ENCODE peak calls at places on chromosomes 2 and 18, in ten cellular contexts. O, R, H, C, S, E, A, X, F and N are unnamed samples.

GRCh38 chr2:111120253-111121027 is at the start of gene BCL2L11:
- DNase-seq in X (peak; percentile 96), C (peak; percentile 98), A (peak; percentile 91), H (peak; percentile 89), O (peak; percentile 90), F (peak; percentile 96), E (peak; percentile 92), R (peak; percentile 94), S (peak; percentile 94), N (no peak)

GRCh38 chr2:160205511-160205910 is 5.4 kb upstream of the ITGB6 start:
- DNase-seq in A (no peak), E (peak; percentile 97), R (peak; percentile 71), X (peak; percentile 81), C (no peak), O (no peak), S (no peak), H (peak; percentile 36), F (peak; percentile 85), N (no peak)

GRCh38 chr2:47664817-47665216 is 118.1 kb upstream of the MSH6 start:
- DNase-seq in F (no peak), S (no peak), C (no peak), R (no peak), E (no peak), X (peak; percentile 16), O (peak; percentile 24), H (no peak), A (peak; percentile 62), N (no peak)

GRCh38 chr2:201363857-201364560 is 6.9 kb upstream of the FLACC1 start:
- DNase-seq in O (peak; percentile 58), A (peak; percentile 80), F (no peak), S (no peak), R (no peak), C (no peak), X (no peak), E (peak; percentile 54), H (peak; percentile 64), N (no peak)

GRCh38 chr2:226775032-226775509 is 24.5 kb downstream of the IRS1 start:
- DNase-seq in H (no peak), X (no peak), S (no peak), A (no peak), R (no peak), E (no peak), F (no peak), O (no peak), C (no peak), N (no peak)

GRCh38 chr18:25187582-25188291 is 164.2 kb downstream of the ZNF521 start:
- DNase-seq in X (no peak), O (no peak), F (no peak), E (no peak), H (no peak), S (no peak), R (no peak), A (no peak), C (no peak), N (no peak)

GRCh38 chr2:201450910-201451329 is 338 bp downstream of the TRAK2 start:
- DNase-seq in C (no peak), X (no peak), F (no peak), S (no peak), O (peak; percentile 34), E (no peak), H (no peak), R (no peak), A (peak; percentile 34), N (no peak)

GRCh38 chr18:34023471-34023870 is 201.2 kb downstream of the NOL4 start:
- DNase-seq in A (peak; percentile 74), O (no peak), S (no peak), F (no peak), R (no peak), H (no peak), E (no peak), X (no peak), C (no peak), N (no peak)

GRCh38 chr2:236551843-236552542 is 17.6 kb upstream of the ACKR3 start:
- DNase-seq in R (no peak), F (no peak), E (no peak), C (no peak), A (peak; percentile 35), X (no peak), H (no peak), O (no peak), S (no peak), N (no peak)

GRCh38 chr2:236550298-236550697 is 19.3 kb upstream of the ACKR3 start:
- DNase-seq in H (no peak), C (no peak), A (no peak), S (no peak), E (no peak), F (no peak), R (no peak), O (no peak), X (no peak), N (no peak)

GRCh38 chr2:236549165-236549564 is 20.5 kb upstream of the ACKR3 start:
- DNase-seq in E (no peak), C (no peak), F (no peak), R (no peak), O (no peak), A (peak; percentile 40), X (no peak), S (no peak), H (no peak), N (no peak)

GRCh38 chr2:236552586-236552985 is 17.0 kb upstream of the ACKR3 start:
- DNase-seq in X (no peak), F (no peak), C (no peak), S (no peak), R (no peak), O (no peak), A (no peak), E (no peak), H (no peak), N (no peak)

DNA sequence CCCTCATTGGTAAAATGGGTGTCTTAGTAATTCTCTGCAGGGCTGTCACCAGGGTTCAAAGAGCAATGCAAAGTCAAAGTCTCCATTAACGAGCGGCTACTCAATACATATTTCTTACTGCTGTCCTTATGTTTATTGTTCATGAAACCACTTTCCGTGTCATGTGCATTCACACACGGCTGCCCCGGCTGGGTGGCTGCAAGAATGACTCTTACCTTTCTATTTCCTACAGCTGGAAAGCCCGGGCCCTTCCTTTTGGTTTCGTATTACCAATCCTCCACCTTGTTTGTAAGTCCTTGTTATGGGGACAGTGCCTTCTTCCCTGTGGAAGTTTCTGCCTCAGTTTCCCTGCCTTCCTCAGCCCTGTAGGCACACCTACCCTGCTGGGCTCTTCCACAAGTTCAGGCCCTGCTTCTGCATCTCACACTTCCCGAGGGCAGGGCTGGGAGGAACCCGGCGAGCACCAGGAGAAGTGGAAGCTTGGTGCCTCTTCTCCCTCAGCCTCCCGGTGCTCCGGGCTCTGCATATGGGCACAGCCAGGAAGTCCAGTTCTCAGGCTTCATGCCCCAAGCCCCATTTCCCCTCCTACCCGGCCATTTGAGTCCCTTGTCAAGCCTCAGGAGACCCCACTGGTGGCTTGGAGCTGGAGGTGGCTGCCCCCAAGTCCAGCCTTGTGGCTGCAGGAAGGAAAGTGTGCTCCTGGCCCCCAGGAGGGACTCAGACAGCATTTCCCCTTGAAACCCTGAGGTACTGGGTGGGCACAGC is 18.7 kb upstream of the ACKR3 start:
- DNase-seq in O (no peak), S (no peak), C (no peak), F (no peak), X (no peak), E (no peak), A (no peak), R (no peak), H (no peak), N (peak; percentile 76)
- H3K4me3 ChIP-seq in O (no peak overlapping the region), S (no peak overlapping the region), C (no peak overlapping the region), F (no peak overlapping the region), X (no peak overlapping the region), E (no peak overlapping the region), A (no peak overlapping the region), R (no peak overlapping the region), H (no peak overlapping the region), N (no peak overlapping the region)

GRCh38 chr18:11851156-11852047 is at the start of gene CHMP1B:
- DNase-seq in H (peak; percentile 91), C (peak; percentile 100), X (peak; percentile 99), F (peak; percentile 99), E (peak; percentile 98), A (peak; percentile 99), O (peak; percentile 100), R (peak; percentile 99), S (peak; percentile 99), N (peak; percentile 98)

GRCh38 chr18:11852048-11852341 is 782 bp downstream of the CHMP1B start:
- DNase-seq in C (no peak), A (no peak), E (no peak), O (no peak), F (no peak), S (no peak), R (no peak), H (no peak), X (no peak), N (no peak)

GRCh38 chr18:11850821-11851155 is 425 bp upstream of the CHMP1B start:
- DNase-seq in H (no peak), C (no peak), A (peak; percentile 48), R (no peak), F (no peak), X (no peak), O (no peak), E (no peak), S (no peak), N (no peak)

GRCh38 chr18:11849279-11849678 is 1.9 kb upstream of the CHMP1B start:
- DNase-seq in X (no peak), F (no peak), S (no peak), A (no peak), R (no peak), H (no peak), E (no peak), C (no peak), O (no peak), N (no peak)

DNA sequence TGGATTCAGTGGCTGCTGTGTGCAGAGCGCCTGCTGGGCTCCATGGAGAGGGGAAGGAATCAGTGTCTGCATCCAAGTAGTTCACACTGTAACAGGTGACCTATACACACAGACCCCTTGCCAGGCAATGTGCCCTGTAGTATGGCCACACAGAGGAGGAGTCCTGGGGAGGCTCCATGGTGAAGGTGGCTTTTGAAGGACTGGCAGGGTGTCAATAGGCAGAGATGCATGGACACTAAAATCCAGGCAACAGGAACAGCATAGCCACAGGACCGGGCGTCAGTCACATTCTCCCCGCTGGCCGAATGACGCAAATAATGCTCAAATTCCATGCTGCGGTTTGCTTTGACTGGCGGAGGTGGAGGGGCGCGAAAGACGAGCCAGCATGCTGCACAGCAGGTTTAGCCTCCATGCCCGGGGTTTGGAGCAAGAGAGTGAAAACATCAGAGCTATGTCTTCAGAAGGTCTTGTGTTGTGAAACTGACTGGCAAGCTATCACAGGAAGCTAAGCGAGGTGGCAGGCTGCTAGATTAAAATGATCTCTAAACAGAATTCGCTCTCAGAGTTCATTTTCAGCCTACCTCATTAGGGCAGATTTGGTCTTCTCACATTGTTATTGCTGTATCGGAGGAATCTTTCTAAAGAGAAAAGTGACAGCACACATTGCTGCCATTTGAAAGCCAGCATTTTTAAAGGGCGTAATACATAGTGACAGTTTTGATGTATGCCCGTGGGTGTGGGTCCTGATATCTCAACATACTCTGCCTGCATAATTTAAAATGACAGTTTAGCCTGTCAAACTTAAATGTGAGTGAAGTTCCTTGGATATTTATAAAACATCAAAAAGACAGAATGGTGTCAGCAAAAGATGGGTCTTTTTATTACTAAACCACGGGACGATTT is 1.1 kb upstream of the CHMP1B start:
- DNase-seq in E (peak; percentile 43), S (peak; percentile 90), R (peak; percentile 91), H (peak; percentile 76), A (peak; percentile 54), F (peak; percentile 63), X (peak; percentile 71), C (peak; percentile 82), O (peak; percentile 82), N (no peak)
- TF ChIP-seq POLR2AphosphoS5 in E (no peak), S (peak; percentile 26), R (peak; percentile 66), H (no peak), A (no peak), F (peak; percentile 59), X (peak; percentile 68), C (peak; percentile 72), O (peak; percentile 78), N (no peak)

DNA sequence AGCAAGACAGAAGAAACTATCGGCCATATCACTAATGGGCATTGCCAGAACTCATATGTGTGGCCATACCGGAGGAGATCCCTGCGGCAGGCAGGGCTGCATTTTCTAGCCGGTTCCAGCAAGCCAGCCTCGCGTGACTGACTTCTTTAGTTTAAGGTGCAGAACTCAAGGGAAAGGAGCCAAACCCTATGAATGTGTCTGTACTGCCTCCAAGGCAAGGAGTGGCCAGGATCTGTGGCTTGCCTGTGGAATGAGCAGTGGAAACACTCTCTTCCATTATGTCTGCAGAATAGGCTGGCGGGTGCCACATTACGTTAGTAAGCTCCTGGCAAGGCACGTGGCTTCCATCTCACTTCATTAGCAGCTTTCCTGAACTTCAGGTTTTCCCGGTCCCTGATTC is 137.6 kb downstream of the ATL2 start:
- DNase-seq in E (no peak), F (no peak), O (no peak), R (peak; percentile 78), S (no peak), C (no peak), H (no peak), A (no peak), X (no peak), N (no peak)
- H3K4me3 ChIP-seq in E (no peak overlapping the region), F (no peak overlapping the region), O (no peak overlapping the region), R (no peak overlapping the region), S (peak overlapping the region; percentile 0), C (no peak overlapping the region), H (no peak overlapping the region), A (no peak overlapping the region), X (no peak overlapping the region), N (no peak overlapping the region)

DNA sequence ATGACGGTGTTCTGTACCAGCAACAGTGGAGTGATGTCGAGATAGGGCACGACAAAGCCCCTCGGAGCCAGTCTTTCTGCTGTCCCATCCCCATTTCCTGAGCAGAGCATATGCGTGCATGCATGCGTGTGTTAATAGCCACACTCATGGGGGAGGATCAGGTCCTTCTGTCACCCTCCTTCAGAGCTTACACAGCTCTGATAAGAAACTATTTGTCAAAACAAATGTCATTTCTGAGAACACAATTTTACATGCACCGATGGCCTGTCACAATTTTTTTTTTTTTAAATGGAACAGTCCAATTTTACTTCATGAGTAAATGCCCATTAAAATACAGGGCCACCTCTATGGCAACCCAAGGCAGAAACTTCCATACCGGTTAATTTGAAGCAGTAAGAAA is 95.9 kb upstream of the ZBTB14 start:
- DNase-seq in O (no peak), A (no peak), E (no peak), H (no peak), C (no peak), F (no peak), R (no peak), X (no peak), S (no peak), N (no peak)
- TF ChIP-seq POLR2AphosphoS5 in O (no peak), A (no peak), E (no peak), H (no peak), C (no peak), F (no peak), R (no peak), X (no peak), S (no peak), N (no peak)